ENCODE peak calls at places on chromosomes 4 and X, in six cellular contexts. One of them, this sample, is unnamed.

GRCh38 chrX:19751068-19751467 is 136.3 kb downstream of the SH3KBP1 start:
- DNase-seq in PC-3: peak; percentile 1
- DNase-seq in GM23338: peak; percentile 20
- DNase-seq in SJSA1: no peak
- DNase-seq in GM23248: peak; percentile 6
- DNase-seq in CD8-positive, alpha-beta T cell: no peak
- DNase-seq in this sample: peak; percentile 10

GRCh38 chrX:134659761-134660160 is 1.5 kb upstream of the PLAC1 start:
- DNase-seq in SJSA1: no peak
- DNase-seq in CD8-positive, alpha-beta T cell: no peak
- DNase-seq in GM23248: no peak
- DNase-seq in GM23338: no peak
- DNase-seq in PC-3: peak; percentile 61
- DNase-seq in this sample: no peak

GRCh38 chrX:152907084-152907651 is 9.3 kb downstream of the ZNF185 start:
- DNase-seq in GM23338: peak; percentile 76
- DNase-seq in CD8-positive, alpha-beta T cell: no peak
- DNase-seq in GM23248: peak; percentile 27
- DNase-seq in PC-3: no peak
- DNase-seq in SJSA1: no peak
- DNase-seq in this sample: peak; percentile 73

GRCh38 chr4:76856183-76856969 is 41.6 kb downstream of the SOWAHB start:
- DNase-seq in SJSA1: no peak
- DNase-seq in GM23248: peak; percentile 20
- DNase-seq in CD8-positive, alpha-beta T cell: no peak
- DNase-seq in PC-3: peak; percentile 2
- DNase-seq in GM23338: no peak
- DNase-seq in this sample: peak; percentile 53

GRCh38 chr4:4837921-4838601 is 21.4 kb upstream of the MSX1 start:
- DNase-seq in GM23338: no peak
- DNase-seq in PC-3: peak; percentile 26
- DNase-seq in SJSA1: no peak
- DNase-seq in CD8-positive, alpha-beta T cell: no peak
- DNase-seq in GM23248: peak; percentile 27
- DNase-seq in this sample: no peak

GRCh38 chr4:14254252-14254651 is 626.7 kb upstream of the BOD1L1 start:
- DNase-seq in GM23248: peak; percentile 68
- DNase-seq in SJSA1: peak; percentile 31
- DNase-seq in GM23338: peak; percentile 71
- DNase-seq in PC-3: peak; percentile 69
- DNase-seq in CD8-positive, alpha-beta T cell: no peak
- DNase-seq in this sample: peak; percentile 46

GRCh38 chr4:7769308-7769841 is 170.3 kb downstream of the AFAP1 start:
- DNase-seq in SJSA1: no peak
- DNase-seq in GM23338: no peak
- DNase-seq in PC-3: no peak
- DNase-seq in GM23248: no peak
- DNase-seq in CD8-positive, alpha-beta T cell: no peak
- DNase-seq in this sample: no peak

GRCh38 chrX:65903750-65904149 is 136.1 kb downstream of the VSIG4 start:
- DNase-seq in PC-3: no peak
- DNase-seq in SJSA1: no peak
- DNase-seq in GM23338: no peak
- DNase-seq in CD8-positive, alpha-beta T cell: no peak
- DNase-seq in GM23248: no peak
- DNase-seq in this sample: no peak

GRCh38 chr4:77193511-77194236 is 36.7 kb downstream of the CCNG2 start:
- DNase-seq in SJSA1: no peak
- DNase-seq in GM23338: peak; percentile 95
- DNase-seq in GM23248: no peak
- DNase-seq in PC-3: no peak
- DNase-seq in CD8-positive, alpha-beta T cell: peak; percentile 81
- DNase-seq in this sample: no peak

GRCh38 chr4:33722254-33722653 is 2522.1 kb downstream of the ARAP2 start:
- DNase-seq in PC-3: no peak
- DNase-seq in GM23338: no peak
- DNase-seq in GM23248: peak; percentile 71
- DNase-seq in CD8-positive, alpha-beta T cell: no peak
- DNase-seq in SJSA1: no peak
- DNase-seq in this sample: peak; percentile 81

GRCh38 chrX:140524556-140524955 is 19.7 kb upstream of the SOX3 start:
- DNase-seq in GM23248: peak; percentile 41
- DNase-seq in SJSA1: no peak
- DNase-seq in CD8-positive, alpha-beta T cell: no peak
- DNase-seq in GM23338: peak; percentile 19
- DNase-seq in PC-3: peak; percentile 2
- DNase-seq in this sample: peak; percentile 13

GRCh38 chr4:74045772-74046171 is 7.3 kb upstream of the CXCL3 start:
- DNase-seq in PC-3: no peak
- DNase-seq in GM23248: no peak
- DNase-seq in GM23338: no peak
- DNase-seq in SJSA1: no peak
- DNase-seq in CD8-positive, alpha-beta T cell: no peak
- DNase-seq in this sample: no peak

GRCh38 chr4:20253799-20254409 is 2.2 kb downstream of the SLIT2 start:
- DNase-seq in SJSA1: peak; percentile 80
- DNase-seq in GM23338: peak; percentile 36
- DNase-seq in PC-3: peak; percentile 27
- DNase-seq in GM23248: peak; percentile 66
- DNase-seq in CD8-positive, alpha-beta T cell: no peak
- DNase-seq in this sample: peak; percentile 46

GRCh38 chr4:2059034-2059725 is at the start of gene NAT8L:
- DNase-seq in GM23248: peak; percentile 47
- DNase-seq in GM23338: peak; percentile 83
- DNase-seq in CD8-positive, alpha-beta T cell: no peak
- DNase-seq in SJSA1: no peak
- DNase-seq in PC-3: peak; percentile 11
- DNase-seq in this sample: no peak

GRCh38 chrX:115013705-115014104 is 3.7 kb downstream of the IL13RA2 start:
- DNase-seq in CD8-positive, alpha-beta T cell: no peak
- DNase-seq in GM23338: no peak
- DNase-seq in GM23248: peak; percentile 57
- DNase-seq in SJSA1: no peak
- DNase-seq in PC-3: peak; percentile 67
- DNase-seq in this sample: peak; percentile 79

GRCh38 chrX:16578218-16578617 is 71.7 kb upstream of the S100G start:
- DNase-seq in GM23248: peak; percentile 64
- DNase-seq in CD8-positive, alpha-beta T cell: no peak
- DNase-seq in GM23338: peak; percentile 8
- DNase-seq in PC-3: peak; percentile 43
- DNase-seq in SJSA1: no peak
- DNase-seq in this sample: peak; percentile 28

GRCh38 chrX:13008189-13008533 is 33.3 kb downstream of the TMSB4X start:
- DNase-seq in GM23248: no peak
- DNase-seq in SJSA1: no peak
- DNase-seq in GM23338: no peak
- DNase-seq in CD8-positive, alpha-beta T cell: no peak
- DNase-seq in PC-3: no peak
- DNase-seq in this sample: no peak

GRCh38 chr4:138870739-138871633 is 144.6 kb upstream of the NOCT start:
- DNase-seq in PC-3: peak; percentile 80
- DNase-seq in SJSA1: peak; percentile 55
- DNase-seq in GM23248: peak; percentile 81
- DNase-seq in GM23338: peak; percentile 88
- DNase-seq in CD8-positive, alpha-beta T cell: peak; percentile 64
- DNase-seq in this sample: peak; percentile 83

GRCh38 chr4:39118034-39118658 is 56.1 kb downstream of the KLHL5 start:
- DNase-seq in PC-3: no peak
- DNase-seq in GM23248: no peak
- DNase-seq in GM23338: no peak
- DNase-seq in SJSA1: no peak
- DNase-seq in CD8-positive, alpha-beta T cell: no peak
- DNase-seq in this sample: no peak

GRCh38 chrX:12463873-12464272 is 325.6 kb downstream of the FRMPD4 start:
- DNase-seq in GM23248: no peak
- DNase-seq in SJSA1: no peak
- DNase-seq in CD8-positive, alpha-beta T cell: no peak
- DNase-seq in PC-3: no peak
- DNase-seq in GM23338: no peak
- DNase-seq in this sample: no peak

GRCh38 chr4:1668488-1668840 is 15.6 kb downstream of the FAM53A start:
- DNase-seq in CD8-positive, alpha-beta T cell: no peak
- DNase-seq in SJSA1: no peak
- DNase-seq in PC-3: no peak
- DNase-seq in GM23248: no peak
- DNase-seq in GM23338: no peak
- DNase-seq in this sample: no peak

GRCh38 chr4:103074598-103075434 is 1.7 kb downstream of the SLC9B2 start:
- DNase-seq in GM23338: no peak
- DNase-seq in GM23248: peak; percentile 48
- DNase-seq in SJSA1: no peak
- DNase-seq in CD8-positive, alpha-beta T cell: no peak
- DNase-seq in PC-3: peak; percentile 61
- DNase-seq in this sample: peak; percentile 16
- H3K4me3 ChIP-seq in GM23338: peak overlapping the region; percentile 59
- H3K4me3 ChIP-seq in GM23248: peak overlapping the region; percentile 82
- H3K4me3 ChIP-seq in SJSA1: peak overlapping the region; percentile 73
- H3K4me3 ChIP-seq in CD8-positive, alpha-beta T cell: peak overlapping the region; percentile 80
- H3K4me3 ChIP-seq in PC-3: peak overlapping the region; percentile 88
- H3K4me3 ChIP-seq in this sample: peak overlapping the region; percentile 74

GRCh38 chr4:153790962-153791551 is 2.2 kb upstream of the SFRP2 start:
- DNase-seq in CD8-positive, alpha-beta T cell: no peak
- DNase-seq in GM23338: peak; percentile 88
- DNase-seq in SJSA1: no peak
- DNase-seq in PC-3: no peak
- DNase-seq in GM23248: peak; percentile 75
- DNase-seq in this sample: peak; percentile 11

GRCh38 chr4:153787156-153787555 is 1.7 kb downstream of the SFRP2 start:
- DNase-seq in PC-3: no peak
- DNase-seq in SJSA1: no peak
- DNase-seq in GM23248: no peak
- DNase-seq in CD8-positive, alpha-beta T cell: no peak
- DNase-seq in GM23338: no peak
- DNase-seq in this sample: no peak

GRCh38 chr4:153789741-153790651 is 1.1 kb upstream of the SFRP2 start:
- DNase-seq in CD8-positive, alpha-beta T cell: no peak
- DNase-seq in PC-3: no peak
- DNase-seq in SJSA1: no peak
- DNase-seq in GM23248: peak; percentile 60
- DNase-seq in GM23338: peak; percentile 97
- DNase-seq in this sample: no peak

GRCh38 chr4:153788064-153788418 is 842 bp downstream of the SFRP2 start:
- DNase-seq in CD8-positive, alpha-beta T cell: no peak
- DNase-seq in PC-3: no peak
- DNase-seq in SJSA1: no peak
- DNase-seq in GM23338: peak; percentile 37
- DNase-seq in GM23248: no peak
- DNase-seq in this sample: no peak

GRCh38 chr4:153788419-153789276 is at the start of gene SFRP2:
- DNase-seq in CD8-positive, alpha-beta T cell: no peak
- DNase-seq in PC-3: no peak
- DNase-seq in GM23248: peak; percentile 52
- DNase-seq in SJSA1: no peak
- DNase-seq in GM23338: peak; percentile 96
- DNase-seq in this sample: no peak
- H3K4me3 ChIP-seq in CD8-positive, alpha-beta T cell: no peak within 1 kb of the TSS
- H3K4me3 ChIP-seq in PC-3: no peak within 1 kb of the TSS
- H3K4me3 ChIP-seq in GM23248: peak within 1 kb of the TSS; percentile 35
- H3K4me3 ChIP-seq in SJSA1: no peak within 1 kb of the TSS
- H3K4me3 ChIP-seq in GM23338: peak within 1 kb of the TSS; percentile 89
- H3K4me3 ChIP-seq in this sample: no peak within 1 kb of the TSS

GRCh38 chrX:23334536-23334870 is at the start of gene PTCHD1:
- DNase-seq in CD8-positive, alpha-beta T cell: no peak
- DNase-seq in GM23248: no peak
- DNase-seq in PC-3: no peak
- DNase-seq in GM23338: no peak
- DNase-seq in SJSA1: no peak
- DNase-seq in this sample: no peak
- H3K4me3 ChIP-seq in CD8-positive, alpha-beta T cell: no peak within 1 kb of the TSS
- H3K4me3 ChIP-seq in GM23248: peak within 1 kb of the TSS; percentile 15
- H3K4me3 ChIP-seq in PC-3: no peak within 1 kb of the TSS
- H3K4me3 ChIP-seq in GM23338: peak within 1 kb of the TSS; percentile 70
- H3K4me3 ChIP-seq in SJSA1: no peak within 1 kb of the TSS
- H3K4me3 ChIP-seq in this sample: no peak within 1 kb of the TSS

DNA sequence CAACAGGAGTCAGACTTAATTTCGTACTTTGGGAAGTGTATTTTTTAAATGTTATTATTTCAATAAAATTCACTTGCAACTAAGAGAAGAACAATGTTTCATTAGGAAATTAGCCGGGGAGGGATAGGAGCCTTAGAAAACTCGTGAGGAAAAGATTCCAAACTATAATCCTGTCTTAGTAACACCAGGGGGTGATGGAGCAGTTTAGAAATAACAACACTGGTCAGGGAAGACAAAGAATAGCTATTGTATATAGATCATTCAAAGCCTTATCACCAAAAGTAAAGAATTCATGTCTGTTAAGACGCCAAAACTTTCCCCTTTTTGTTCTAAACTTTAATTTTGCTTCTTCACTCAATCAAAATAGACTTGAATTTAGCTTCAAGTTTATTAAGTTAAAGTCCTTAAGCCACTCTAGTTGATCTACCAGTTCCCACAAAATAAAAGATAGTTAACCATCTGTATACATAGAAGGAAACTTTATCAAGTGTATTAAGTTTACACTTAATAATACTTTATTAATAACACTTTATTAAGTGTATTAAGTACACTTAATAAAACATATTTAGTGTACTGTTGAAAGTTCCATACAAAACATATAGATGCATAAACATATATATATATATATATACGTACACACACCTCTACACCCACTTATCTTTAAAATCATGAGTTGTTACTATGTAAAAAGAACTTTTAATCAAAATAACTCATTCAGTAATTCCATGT is 60.5 kb downstream of the ARAP2 start:
- DNase-seq in GM23248: no peak
- DNase-seq in GM23338: no peak
- DNase-seq in CD8-positive, alpha-beta T cell: no peak
- DNase-seq in PC-3: no peak
- DNase-seq in SJSA1: no peak
- DNase-seq in this sample: no peak
- H3K4me3 ChIP-seq in GM23248: no peak overlapping the region
- H3K4me3 ChIP-seq in GM23338: no peak overlapping the region
- H3K4me3 ChIP-seq in CD8-positive, alpha-beta T cell: no peak overlapping the region
- H3K4me3 ChIP-seq in PC-3: no peak overlapping the region
- H3K4me3 ChIP-seq in SJSA1: no peak overlapping the region
- H3K4me3 ChIP-seq in this sample: no peak overlapping the region

DNA sequence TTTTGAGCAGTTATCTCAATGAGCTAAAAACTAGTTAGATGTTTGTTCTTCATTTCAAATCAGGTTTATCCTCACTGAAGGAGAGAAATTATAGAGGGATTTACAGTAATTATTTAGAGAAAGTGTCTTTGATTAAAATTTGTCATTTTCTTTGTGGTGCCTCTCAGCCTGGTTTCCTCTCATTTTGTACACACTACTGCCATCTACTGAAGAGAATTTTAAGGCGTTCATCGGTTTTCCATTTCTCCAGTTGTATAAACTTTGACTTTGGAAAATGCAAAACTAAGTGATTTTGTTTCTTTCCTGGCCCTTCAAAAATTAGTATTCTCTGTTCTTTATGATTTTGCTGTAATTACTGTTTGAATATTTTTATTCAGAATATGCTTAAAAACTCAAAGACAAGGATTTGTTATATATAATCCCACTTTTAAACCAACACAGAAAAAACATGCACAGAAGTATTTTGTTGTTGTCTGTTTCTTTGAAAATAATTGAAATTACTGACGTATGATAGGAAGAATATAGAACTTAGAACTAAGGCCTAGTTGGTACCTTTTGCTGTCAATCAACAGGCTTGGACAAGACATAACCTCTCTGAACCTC is 34.4 kb upstream of the ANXA3 start:
- DNase-seq in GM23338: peak; percentile 65
- DNase-seq in PC-3: peak; percentile 61
- DNase-seq in SJSA1: no peak
- DNase-seq in GM23248: peak; percentile 70
- DNase-seq in CD8-positive, alpha-beta T cell: no peak
- DNase-seq in this sample: peak; percentile 65
- H3K4me3 ChIP-seq in GM23338: no peak overlapping the region
- H3K4me3 ChIP-seq in PC-3: no peak overlapping the region
- H3K4me3 ChIP-seq in SJSA1: no peak overlapping the region
- H3K4me3 ChIP-seq in GM23248: no peak overlapping the region
- H3K4me3 ChIP-seq in CD8-positive, alpha-beta T cell: no peak overlapping the region
- H3K4me3 ChIP-seq in this sample: no peak overlapping the region